ENCODE peak calls at places on chromosomes 3 and 15, in ten cellular contexts. V is GM12878, C is endothelial cell of umbilical vein, E is fibroblast of lung, Q is K562, K is Karpas-422, R is hepatocyte, D is mesenchymal stem cell, A is neural progenitor cell, B is H1. O is an unnamed sample.

GRCh38 chr3:104411760-104412159 is 954.9 kb upstream of the ALCAM start:
- DNase-seq in V (no peak), C (no peak), E (peak; percentile 1), Q (no peak), K (no peak), R (no peak), D (no peak), A (peak; percentile 56), B (no peak), O (no peak)

GRCh38 chr15:31867536-31868442 is 162.5 kb upstream of the CHRNA7 start:
- DNase-seq in V (peak; percentile 11), C (peak; percentile 48), E (peak; percentile 27), Q (peak; percentile 60), K (peak; percentile 88), R (peak; percentile 69), D (peak; percentile 13), A (peak; percentile 74), B (peak; percentile 57), O (peak; percentile 20)

GRCh38 chr3:60932669-60933068 is 318.6 kb downstream of the FHIT start:
- DNase-seq in V (no peak), C (no peak), E (peak; percentile 50), Q (no peak), K (no peak), R (no peak), D (no peak), A (no peak), B (no peak), O (no peak)

GRCh38 chr3:107242579-107242978 is 134.7 kb upstream of the CCDC54 start:
- DNase-seq in V (no peak), C (no peak), E (no peak), Q (no peak), K (no peak), R (no peak), D (no peak), A (no peak), B (no peak), O (no peak)

GRCh38 chr15:31304736-31305365 is 21.8 kb upstream of the KLF13 start:
- DNase-seq in V (no peak), C (no peak), E (no peak), Q (no peak), K (peak; percentile 79), R (no peak), D (peak; percentile 18), A (no peak), B (no peak), O (no peak)

GRCh38 chr3:34570916-34571705 is 772.7 kb downstream of the PDCD6IP start:
- DNase-seq in V (no peak), C (no peak), E (no peak), Q (no peak), K (no peak), R (peak; percentile 11), D (no peak), A (no peak), B (no peak), O (no peak)

GRCh38 chr3:110569073-110569472 is 502.5 kb upstream of the NECTIN3 start:
- DNase-seq in V (no peak), C (no peak), E (no peak), Q (no peak), K (no peak), R (no peak), D (no peak), A (no peak), B (no peak), O (no peak)

GRCh38 chr3:136957751-136958288 is at the start of gene IL20RB:
- DNase-seq in V (no peak), C (no peak), E (peak; percentile 15), Q (peak; percentile 8), K (no peak), R (no peak), D (peak; percentile 37), A (peak; percentile 13), B (peak; percentile 15), O (no peak)

GRCh38 chr3:119849126-119849525 is 67.2 kb downstream of the NR1I2 start:
- DNase-seq in V (no peak), C (no peak), E (no peak), Q (no peak), K (no peak), R (no peak), D (no peak), A (no peak), B (no peak), O (no peak)

GRCh38 chr15:75182187-75183131 is 19.2 kb upstream of the C15orf39 start:
- DNase-seq in V (no peak), C (no peak), E (peak; percentile 66), Q (no peak), K (no peak), R (peak; percentile 56), D (peak; percentile 14), A (no peak), B (no peak), O (peak; percentile 90)

GRCh38 chr3:127784865-127785710 is 37.2 kb downstream of the MGLL start:
- DNase-seq in V (no peak), C (no peak), E (no peak), Q (no peak), K (no peak), R (no peak), D (no peak), A (no peak), B (no peak), O (no peak)

DNA sequence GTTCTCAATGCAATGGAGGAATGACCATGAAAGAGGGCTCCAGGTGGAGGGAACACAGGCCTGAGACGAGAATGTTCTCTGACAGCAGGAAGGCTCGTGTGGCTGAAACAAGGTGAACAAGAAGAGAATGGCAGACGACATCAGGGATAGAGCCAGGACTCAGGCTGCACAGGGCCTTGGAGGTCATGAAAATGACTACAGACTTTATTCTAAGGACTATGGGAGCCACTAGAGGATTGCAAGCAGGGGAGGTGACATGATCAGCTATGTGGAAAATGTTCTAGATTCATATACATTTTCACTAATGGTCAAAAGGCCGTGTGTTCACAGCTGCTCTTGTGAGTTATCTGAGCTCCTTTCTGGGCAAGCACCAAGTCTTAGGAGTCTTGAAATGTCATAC is 78.2 kb downstream of the TAFA4 start:
- DNase-seq in V (no peak), C (no peak), E (no peak), Q (no peak), K (no peak), R (no peak), D (no peak), A (no peak), B (no peak), O (no peak)
- H2AFZ ChIP-seq in V (no peak overlapping the region), C (no peak overlapping the region), E (no peak overlapping the region), Q (no peak overlapping the region), K (no peak overlapping the region), R (no peak overlapping the region), D (no peak overlapping the region), A (no peak overlapping the region), B (no peak overlapping the region), O (no peak overlapping the region)

DNA sequence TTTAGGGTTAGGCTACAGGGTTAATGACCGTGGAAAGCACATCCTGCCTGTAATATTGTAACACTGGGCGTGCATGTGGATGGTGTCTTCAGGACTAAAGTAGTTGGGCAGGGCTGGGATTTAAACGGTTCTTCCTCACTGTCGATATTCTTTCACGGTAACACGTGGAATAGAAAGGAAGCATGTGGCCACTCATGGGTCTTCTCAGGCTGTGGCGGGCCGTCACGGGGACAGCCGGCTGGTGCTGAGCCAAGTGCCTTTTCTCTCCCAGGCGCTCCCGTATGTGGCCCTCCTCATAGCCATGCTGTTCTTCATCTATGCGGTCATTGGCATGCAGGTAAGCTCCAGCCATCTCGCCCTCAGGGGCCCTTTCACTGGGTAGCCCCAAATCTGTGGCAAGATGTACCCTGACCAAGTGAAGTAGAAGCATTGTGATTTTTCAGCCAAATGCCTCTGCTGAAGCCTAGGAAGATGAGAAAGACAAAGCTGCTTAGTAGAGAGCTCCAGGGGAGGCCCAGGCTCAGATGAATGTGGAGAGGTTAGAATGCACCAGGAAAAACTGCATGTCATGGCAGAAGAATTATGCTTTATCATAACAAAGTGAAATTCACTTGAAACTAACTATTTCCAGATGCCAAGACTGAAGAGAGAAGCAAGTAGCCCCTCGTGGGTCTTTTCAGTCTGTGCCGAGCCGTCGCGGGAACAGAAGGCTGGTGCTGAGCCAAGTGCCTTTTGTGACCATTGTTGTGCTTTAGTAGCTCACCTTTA is 73.5 kb downstream of the CHDH start:
- DNase-seq in V (no peak), C (no peak), E (peak; percentile 51), Q (no peak), K (no peak), R (no peak), D (no peak), A (no peak), B (no peak), O (no peak)
- H2AFZ ChIP-seq in V (no peak overlapping the region), C (no peak overlapping the region), E (no peak overlapping the region), Q (no peak overlapping the region), K (no peak overlapping the region), R (no peak overlapping the region), D (no peak overlapping the region), A (peak overlapping the region; percentile 77), B (peak overlapping the region; percentile 56), O (no peak overlapping the region)

DNA sequence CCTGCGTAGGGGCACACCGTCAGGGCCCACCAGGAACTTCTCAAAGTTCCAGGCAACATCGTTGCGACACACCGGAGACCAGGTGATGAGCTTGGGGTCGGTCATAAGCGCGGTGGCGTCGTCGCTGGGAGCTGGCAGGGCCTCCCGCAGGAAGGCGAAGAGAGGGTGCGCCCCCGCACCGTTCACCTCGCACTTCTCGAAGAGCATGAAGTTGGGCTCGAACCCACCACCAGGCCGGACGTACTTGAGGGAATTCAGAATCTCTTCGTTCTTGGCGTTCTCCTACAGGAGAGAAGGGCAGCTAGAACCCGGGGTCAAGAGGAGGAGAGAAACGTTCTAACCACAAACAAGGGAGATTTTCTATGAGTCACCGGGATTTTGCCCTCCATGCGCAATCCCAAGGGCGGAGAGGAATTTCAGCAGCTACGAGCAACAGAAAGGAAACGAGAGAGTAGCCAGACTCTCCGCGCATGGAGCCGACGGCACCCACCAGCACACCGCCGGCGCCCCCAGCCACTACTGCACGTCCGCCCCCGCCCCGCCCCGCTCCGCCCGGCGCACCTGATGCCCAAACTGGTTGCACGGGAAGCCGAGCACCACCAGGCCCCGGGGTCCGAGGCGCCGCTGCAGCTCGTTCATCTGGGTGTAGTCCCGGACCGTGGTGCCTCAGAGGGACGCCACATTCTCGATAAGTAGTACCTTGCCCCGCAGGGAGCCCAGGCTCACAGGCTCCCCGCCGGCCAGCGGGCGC is 512 bp downstream of the GPX1 start:
- DNase-seq in V (no peak), C (peak; percentile 82), E (peak; percentile 91), Q (no peak), K (peak; percentile 52), R (peak; percentile 79), D (peak; percentile 98), A (peak; percentile 57), B (no peak), O (no peak)
- H2AFZ ChIP-seq in V (no peak overlapping the region), C (no peak overlapping the region), E (no peak overlapping the region), Q (no peak overlapping the region), K (no peak overlapping the region), R (peak overlapping the region; percentile 23), D (no peak overlapping the region), A (no peak overlapping the region), B (no peak overlapping the region), O (no peak overlapping the region)

GRCh38 chr3:138284079-138284478 is 45.6 kb downstream of the NME9 start:
- DNase-seq in V (no peak), C (no peak), E (no peak), Q (no peak), K (no peak), R (no peak), D (no peak), A (no peak), B (no peak), O (no peak)

GRCh38 chr3:138282836-138283235 is 46.8 kb downstream of the NME9 start:
- DNase-seq in V (no peak), C (no peak), E (no peak), Q (no peak), K (no peak), R (no peak), D (no peak), A (no peak), B (no peak), O (no peak)

GRCh38 chr3:138284957-138285477 is 44.6 kb downstream of the NME9 start:
- DNase-seq in V (no peak), C (no peak), E (no peak), Q (no peak), K (no peak), R (no peak), D (no peak), A (no peak), B (no peak), O (no peak)

GRCh38 chr3:138281561-138281960 is 48.1 kb downstream of the NME9 start:
- DNase-seq in V (no peak), C (no peak), E (no peak), Q (no peak), K (no peak), R (no peak), D (no peak), A (no peak), B (no peak), O (no peak)
- H2AFZ ChIP-seq in V (no peak overlapping the region), C (no peak overlapping the region), E (no peak overlapping the region), Q (no peak overlapping the region), K (no peak overlapping the region), R (no peak overlapping the region), D (no peak overlapping the region), A (no peak overlapping the region), B (no peak overlapping the region), O (no peak overlapping the region)